ENCODE peak calls at places on chromosomes 13 and 19, in four cellular contexts. R is osteocyte, N is amniotic stem cell, Y is hypothalamus. W is an unnamed sample.

GRCh38 chr13:106440846-106441245 is 94.6 kb downstream of the EFNB2 start:
- DNase-seq in R (no peak), N (no peak), Y (no peak), W (no peak)

GRCh38 chr13:32586022-32586900 is at the start of gene PDS5B:
- DNase-seq in R (peak; percentile 99), N (peak; percentile 85), Y (peak; percentile 92), W (peak; percentile 98)

GRCh38 chr19:17647071-17648020 is 40.8 kb downstream of the UNC13A start:
- DNase-seq in R (no peak), N (no peak), Y (no peak), W (no peak)

GRCh38 chr19:29509456-29509855 is 16.3 kb upstream of the VSTM2B start:
- DNase-seq in R (no peak), N (no peak), Y (no peak), W (no peak)

GRCh38 chr19:16051254-16052025 is 24.9 kb upstream of the TPM4 start:
- DNase-seq in R (no peak), N (no peak), Y (no peak), W (no peak)

GRCh38 chr13:44409595-44409994 is 36.0 kb downstream of the SERP2 start:
- DNase-seq in R (no peak), N (no peak), Y (no peak), W (no peak)

GRCh38 chr13:34617684-34618083 is 324.4 kb upstream of the NBEA start:
- DNase-seq in R (no peak), N (no peak), Y (no peak), W (no peak)

GRCh38 chr19:48415395-48415794 is 21.9 kb downstream of the GRIN2D start:
- DNase-seq in R (no peak), N (no peak), Y (no peak), W (peak; percentile 54)

GRCh38 chr19:49689133-49690072 is at the start of gene ADM5:
- DNase-seq in R (no peak), N (no peak), Y (peak; percentile 37), W (peak; percentile 38)

W was measured in AG20443.